ENCODE peak calls at places on chromosomes 4 and X, in four cellular contexts. W is AG04449, U is Right ventricle myocardium superior, F is ovary. O is an unnamed sample.

GRCh38 chrX:130975947-130976346 is 72.9 kb upstream of the ENOX2 start:
- DNase-seq in W (peak), U (no peak), F (peak), O (no peak)

GRCh38 chr4:94782707-94783106 is 25.0 kb downstream of the BMPR1B start:
- DNase-seq in W (no peak), U (no peak), F (no peak), O (no peak)

GRCh38 chr4:186904104-186904503 is 180.4 kb upstream of the FAT1 start:
- DNase-seq in W (peak), U (no peak), F (no peak), O (no peak)

GRCh38 chr4:33837043-33837442 is 2407.3 kb downstream of the ARAP2 start:
- DNase-seq in W (peak), U (no peak), F (no peak), O (no peak)

GRCh38 chrX:13360146-13360545 is 40.3 kb upstream of the ATXN3L start:
- DNase-seq in W (no peak), U (peak), F (no peak), O (no peak)

GRCh38 chrX:84174348-84174747 is 13.7 kb downstream of the RPS6KA6 start:
- DNase-seq in W (no peak), U (no peak), F (no peak), O (no peak)

GRCh38 chrX:27619975-27620374 is 29.8 kb downstream of the DCAF8L2 start:
- DNase-seq in W (no peak), U (no peak), F (no peak), O (no peak)

GRCh38 chr4:86595426-86595805 is 1.3 kb downstream of the PTPN13 start:
- DNase-seq in W (no peak), U (no peak), F (no peak), O (no peak)

GRCh38 chr4:77269505-77269904 is 112.5 kb downstream of the CCNG2 start:
- DNase-seq in W (no peak), U (no peak), F (no peak), O (no peak)

GRCh38 chr4:81512945-81513584 is 41.4 kb upstream of the RASGEF1B start:
- DNase-seq in W (no peak), U (no peak), F (no peak), O (no peak)

GRCh38 chrX:151899622-151900021 is 13.1 kb upstream of the MAGEA4 start:
- DNase-seq in W (no peak), U (no peak), F (no peak), O (no peak)

GRCh38 chr4:3443750-3444309 is 2.1 kb downstream of the HGFAC start:
- DNase-seq in W (no peak), U (peak), F (no peak), O (no peak)

GRCh38 chrX:11059923-11060322 is 51.2 kb upstream of the HCCS start:
- DNase-seq in W (no peak), U (no peak), F (no peak), O (no peak)

GRCh38 chr4:152700151-152700550 is 20.4 kb upstream of the TMEM154 start:
- DNase-seq in W (no peak), U (no peak), F (no peak), O (no peak)

GRCh38 chr4:26191353-26191752 is 129.5 kb upstream of the RBPJ start:
- DNase-seq in W (no peak), U (no peak), F (no peak), O (no peak)

GRCh38 chr4:154807042-154807630 is 26.1 kb downstream of the RBM46 start:
- DNase-seq in W (no peak), U (no peak), F (no peak), O (no peak)

GRCh38 chr4:6474705-6475457 is 2.5 kb upstream of the PPP2R2C start:
- DNase-seq in W (no peak), U (no peak), F (peak), O (no peak)

GRCh38 chr4:79682801-79683217 is 274.8 kb upstream of the GK2 start:
- DNase-seq in W (no peak), U (peak), F (no peak), O (peak)

GRCh38 chr4:8025668-8026067 is 86.0 kb upstream of the AFAP1 start:
- DNase-seq in W (no peak), U (no peak), F (no peak), O (no peak)

GRCh38 chr4:94334519-94334918 is 8.1 kb downstream of the HPGDS start:
- DNase-seq in W (no peak), U (no peak), F (no peak), O (no peak)

GRCh38 chrX:72269671-72270251 is 7.3 kb downstream of the RPS4X start:
- DNase-seq in W (no peak), U (no peak), F (no peak), O (peak)

GRCh38 chr4:64880557-64880956 is 471.3 kb upstream of the TECRL start:
- DNase-seq in W (no peak), U (no peak), F (no peak), O (peak)

GRCh38 chr4:125393825-125394224 is 79.1 kb downstream of the FAT4 start:
- DNase-seq in W (no peak), U (no peak), F (no peak), O (no peak)

GRCh38 chr4:41410049-41410448 is 127.9 kb upstream of the LIMCH1 start:
- DNase-seq in W (no peak), U (no peak), F (no peak), O (no peak)